ENCODE peak calls at places on chromosomes 2 and 18, in six cellular contexts. O, L, V, N, A and E are unnamed samples.

GRCh38 chr2:198702796-198703195 is 754.9 kb downstream of the SATB2 start:
- DNase-seq in O (no peak), L (no peak), V (no peak), N (no peak), A (no peak), E (no peak)

GRCh38 chr2:1736045-1736444 is 8.3 kb downstream of the PXDN start:
- DNase-seq in O (no peak), N (no peak), A (no peak), L (peak), V (no peak), E (no peak)

GRCh38 chr2:60544059-60544458 is 9.4 kb downstream of the BCL11A start:
- DNase-seq in N (no peak), V (no peak), L (no peak), O (no peak), A (no peak), E (no peak)

GRCh38 chr18:59769105-59769865 is 72.1 kb upstream of the CCBE1 start:
- DNase-seq in A (no peak), O (no peak), L (peak), N (no peak), V (no peak), E (no peak)

GRCh38 chr2:218005486-218005885 is 2.7 kb upstream of the TNS1 start:
- DNase-seq in O (no peak), L (no peak), A (no peak), V (no peak), N (no peak), E (no peak)

GRCh38 chr2:217834057-217834620 is 168.7 kb downstream of the TNS1 start:
- DNase-seq in N (no peak), O (no peak), A (no peak), L (no peak), V (no peak), E (no peak)

GRCh38 chr2:237073552-237073951 is 12.1 kb upstream of the COPS8 start:
- DNase-seq in O (no peak), N (no peak), A (no peak), V (no peak), L (peak), E (no peak)

GRCh38 chr18:12946549-12947354 is 1.1 kb upstream of the SEH1L start:
- DNase-seq in V (no peak), N (peak), O (peak), A (peak), L (peak), E (peak)

GRCh38 chr2:194105358-194105757 is 1551.7 kb upstream of the SLC39A10 start:
- DNase-seq in O (no peak), N (no peak), A (no peak), V (no peak), L (no peak), E (no peak)

GRCh38 chr2:127986548-127987079 is 41.2 kb downstream of the SAP130 start:
- DNase-seq in N (no peak), A (no peak), V (no peak), O (no peak), L (no peak), E (no peak)

GRCh38 chr18:77155031-77155430 is 22.4 kb upstream of the MBP start:
- DNase-seq in V (no peak), A (no peak), N (no peak), O (no peak), L (no peak), E (no peak)

GRCh38 chr2:111227716-111228141 is 107.0 kb downstream of the BCL2L11 start:
- DNase-seq in O (no peak), V (no peak), A (no peak), L (peak), N (no peak), E (peak)

GRCh38 chr2:36433311-36434217 is 78.0 kb downstream of the CRIM1 start:
- DNase-seq in N (no peak), A (no peak), L (peak), V (no peak), O (no peak), E (peak)

GRCh38 chr2:177078843-177079242 is 133.8 kb upstream of the HNRNPA3 start:
- DNase-seq in N (no peak), O (no peak), A (no peak), V (no peak), L (no peak), E (no peak)

GRCh38 chr18:55779711-55780590 is 192.0 kb upstream of the TCF4 start:
- DNase-seq in L (peak), A (peak), N (peak), O (peak), V (no peak), E (no peak)

GRCh38 chr2:8701980-8702379 is 20.1 kb downstream of the ID2 start:
- DNase-seq in L (no peak), O (no peak), A (no peak), N (no peak), V (no peak), E (no peak)

GRCh38 chr2:95266781-95267430 is 7.3 kb upstream of the PROM2 start:
- DNase-seq in A (no peak), O (no peak), N (no peak), V (no peak), L (no peak), E (no peak)

GRCh38 chr2:160652236-160652635 is 158.6 kb upstream of the RBMS1 start:
- DNase-seq in O (no peak), V (no peak), N (no peak), L (no peak), A (no peak), E (no peak)

GRCh38 chr2:233228414-233228813 is 23.1 kb upstream of the ATG16L1 start:
- DNase-seq in O (no peak), A (no peak), N (no peak), V (no peak), L (no peak), E (no peak)

GRCh38 chr2:45380131-45380836 is 230.8 kb downstream of the SRBD1 start:
- DNase-seq in A (no peak), N (no peak), V (no peak), O (peak), L (peak), E (peak)

GRCh38 chr2:214830794-214831346 is 21.4 kb upstream of the BARD1 start:
- DNase-seq in N (no peak), V (no peak), L (peak), O (no peak), A (peak), E (peak)

GRCh38 chr2:202032841-202033316 is 776 bp upstream of the FZD7 start:
- DNase-seq in L (peak), A (peak), N (no peak), O (peak), V (no peak), E (no peak)

GRCh38 chr2:30860003-30860402 is 52.8 kb upstream of the CAPN13 start:
- DNase-seq in O (no peak), L (no peak), A (no peak), N (no peak), V (no peak), E (no peak)

GRCh38 chr2:227578642-227579041 is 20.1 kb upstream of the SCYGR2 start:
- DNase-seq in V (no peak), O (no peak), N (no peak), A (no peak), L (no peak), E (no peak)

GRCh38 chr18:58313491-58314032 is 269.5 kb downstream of the NEDD4L start:
- DNase-seq in N (no peak), L (no peak), A (no peak), V (no peak), O (no peak), E (peak)

GRCh38 chr2:160609346-160609745 is 115.7 kb upstream of the RBMS1 start:
- DNase-seq in A (no peak), V (no peak), N (no peak), O (no peak), L (no peak), E (no peak)

GRCh38 chr2:149348291-149348690 is 17.9 kb downstream of the LYPD6 start:
- DNase-seq in L (no peak), V (no peak), O (no peak), A (no peak), N (no peak), E (no peak)

GRCh38 chr18:54742654-54743053 is 85.6 kb upstream of the RAB27B start:
- DNase-seq in A (no peak), N (no peak), V (no peak), O (no peak), L (peak), E (no peak)

GRCh38 chr2:176931588-176932563 is 280.7 kb upstream of the HNRNPA3 start:
- DNase-seq in A (peak), N (peak), O (peak), L (no peak), V (no peak), E (no peak)

GRCh38 chr2:240557101-240557751 is 562 bp downstream of the ANKMY1 start:
- DNase-seq in A (no peak), V (no peak), O (no peak), N (no peak), L (no peak), E (no peak)
- H3K4me3 ChIP-seq in A (no peak), V (peak), O (no peak), N (peak), L (peak), E (no peak)

GRCh38 chr2:20930928-20931327 is 108.0 kb upstream of the LDAH start:
- DNase-seq in L (peak), V (no peak), O (no peak), N (no peak), A (no peak), E (peak)
- TF ChIP-seq USF2 in L (no peak), V (no peak), O (no peak), N (no peak), A (no peak), E (no peak)

DNA sequence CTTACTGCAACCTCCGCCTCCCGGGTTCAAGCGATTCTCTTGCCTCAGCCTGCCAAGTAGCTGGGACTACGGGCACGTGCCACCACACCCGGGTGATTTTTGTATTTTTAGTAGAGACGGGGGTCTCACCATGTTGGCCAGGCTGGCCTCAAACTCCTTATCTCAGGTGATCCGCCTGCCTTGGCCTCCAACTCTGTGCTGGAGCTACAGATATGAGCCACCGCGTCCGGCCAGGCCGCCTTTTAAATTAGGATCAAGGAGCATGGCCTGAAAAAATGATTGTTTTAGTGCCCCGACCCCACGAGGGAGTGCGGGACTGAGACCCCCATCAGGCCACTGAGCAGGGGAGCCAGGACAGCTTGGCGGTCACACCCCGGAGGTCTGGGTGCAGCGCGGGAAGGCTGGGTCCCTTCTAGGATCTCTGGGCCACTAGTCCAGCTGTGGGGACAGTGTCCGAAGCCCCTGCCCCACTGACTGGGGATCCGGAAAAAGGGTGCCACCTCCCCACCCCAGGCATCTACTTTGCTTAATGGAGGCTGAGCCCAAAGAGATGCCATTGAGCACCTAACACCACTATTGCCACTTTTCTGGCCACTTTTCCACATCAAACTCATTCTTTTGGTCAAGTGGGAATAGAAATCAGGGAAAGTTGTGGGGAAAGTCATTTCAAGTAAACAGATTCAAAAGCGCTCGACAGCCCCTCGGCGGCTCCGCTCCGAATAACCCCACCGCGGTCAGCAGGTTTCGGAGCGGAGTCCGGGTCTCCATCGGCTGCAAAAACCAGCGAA is 19.7 kb upstream of the DNMT3A start:
- DNase-seq in N (no peak), A (no peak), V (no peak), O (no peak), L (no peak), E (no peak)
- H3K4me3 ChIP-seq in N (peak), A (no peak), V (peak), O (peak), L (peak), E (no peak)

DNA sequence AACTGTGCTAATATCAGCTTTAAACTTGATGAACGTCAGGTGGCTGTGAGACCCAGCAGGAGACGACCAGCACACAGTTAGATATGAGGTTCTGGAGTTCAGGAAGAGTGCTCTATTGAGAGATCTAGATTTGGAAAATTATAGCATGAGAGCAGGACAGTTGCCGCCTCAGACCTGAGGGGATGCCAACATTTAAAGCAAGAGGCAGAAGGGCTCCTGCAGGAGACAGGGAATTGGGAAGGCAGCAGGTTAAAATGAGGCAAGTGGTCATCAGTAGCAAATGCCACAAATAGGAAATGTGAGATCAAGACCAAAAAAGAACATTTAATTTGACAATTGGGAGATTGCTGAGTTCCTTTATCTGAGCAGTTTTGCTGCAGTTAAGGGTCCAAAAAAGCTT is 471.9 kb downstream of the TGIF1 start:
- DNase-seq in A (no peak), V (no peak), O (no peak), L (no peak), N (no peak), E (no peak)
- TF ChIP-seq USF2 in A (no peak), V (no peak), O (no peak), L (no peak), N (no peak), E (no peak)

DNA sequence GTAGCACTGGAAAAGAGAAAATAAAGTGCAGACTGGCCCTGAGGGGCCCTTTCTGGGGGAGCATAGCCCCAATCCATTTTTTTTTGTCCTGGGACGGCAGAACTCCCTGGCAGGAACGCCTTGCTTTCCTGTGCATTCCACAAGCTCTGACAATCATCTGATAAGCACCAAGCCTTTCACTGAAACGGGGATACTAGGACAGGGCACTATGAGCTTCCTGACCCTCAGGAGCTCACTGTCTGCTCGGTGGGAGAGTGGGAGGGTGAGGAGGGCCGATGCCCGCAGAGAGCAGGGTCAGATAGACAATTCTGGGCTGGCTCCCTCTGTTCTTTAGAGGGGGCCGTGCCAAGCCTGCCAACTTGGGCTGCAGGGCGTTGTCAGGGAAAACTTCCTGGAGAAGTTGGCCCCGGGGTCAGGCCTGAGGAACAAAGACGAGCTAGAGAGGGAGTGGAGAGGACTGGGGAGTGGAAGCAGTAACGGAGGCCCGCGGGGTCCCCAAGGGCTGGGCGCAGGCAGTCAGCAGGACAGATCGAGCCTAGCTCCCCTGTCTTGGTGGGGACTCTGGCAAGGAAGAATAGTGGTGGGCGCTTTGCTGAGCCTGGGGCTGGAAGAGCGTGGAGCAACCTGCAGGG is 82.0 kb downstream of the CTAGE1 start:
- DNase-seq in O (no peak), N (no peak), L (no peak), V (no peak), A (no peak), E (no peak)
- H3K4me3 ChIP-seq in O (no peak), N (no peak), L (no peak), V (no peak), A (no peak), E (no peak)

GRCh38 chr2:188610050-188610444 is 318.4 kb downstream of the GULP1 start:
- DNase-seq in L (no peak), A (no peak), O (no peak), N (no peak), V (no peak), E (no peak)

GRCh38 chr2:188607501-188607900 is 315.8 kb downstream of the GULP1 start:
- DNase-seq in V (no peak), N (no peak), L (no peak), O (no peak), A (peak), E (no peak)

GRCh38 chr2:188609321-188610049 is 317.8 kb downstream of the GULP1 start:
- DNase-seq in L (peak), A (no peak), V (no peak), N (no peak), O (no peak), E (no peak)

DNA sequence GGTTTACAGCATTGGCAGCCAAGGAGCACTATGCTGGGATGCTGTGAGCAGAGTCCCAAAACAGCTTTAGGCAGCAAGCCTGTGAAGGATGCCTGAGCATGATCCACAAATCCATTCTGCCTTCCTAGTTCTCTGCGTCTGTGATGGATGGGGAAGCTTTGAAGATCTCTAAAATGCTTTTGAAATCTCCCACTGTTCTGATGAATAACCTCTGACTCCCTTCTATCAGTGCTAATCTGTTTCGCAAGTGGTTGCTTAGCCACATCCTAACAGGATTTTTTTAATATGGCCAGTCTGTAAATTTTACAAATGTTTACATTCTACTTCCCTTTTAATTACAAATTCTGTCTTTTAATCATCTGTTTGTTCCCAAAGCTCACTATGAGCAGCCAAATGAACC is 319.2 kb downstream of the GULP1 start:
- DNase-seq in L (peak), V (no peak), A (no peak), N (no peak), O (no peak), E (no peak)
- TF ChIP-seq USF2 in L (no peak), V (no peak), A (no peak), N (no peak), O (no peak), E (no peak)